ENCODE peak calls at places on chromosome 16, in ten cellular contexts. O is stomach, I is ovary, K is adrenal gland, N is astrocyte, U is Peyer's patch, H is uterus, Y is pancreas, C is cardiac muscle cell, V is left lung. X is an unnamed sample. For H3K4me1, the result is how much of the 10 kb centered on the place peaks cover.

GRCh38 chr16:46972429-46972970 is 974 bp downstream of the DNAJA2 start:
- DNase-seq in H (no peak), V (no peak), K (no peak), N (peak), U (no peak), I (no peak), C (peak), O (no peak), Y (no peak), X (no peak)

GRCh38 chr16:48526958-48527331 is 83.0 kb downstream of the N4BP1 start:
- DNase-seq in O (no peak), K (no peak), V (no peak), U (no peak), C (no peak), N (no peak), I (no peak), Y (no peak), H (no peak), X (no peak)

GRCh38 chr16:67881557-67882220 is 3.0 kb upstream of the NRN1L start:
- DNase-seq in V (no peak), U (no peak), K (peak), O (no peak), N (no peak), I (no peak), C (no peak), H (no peak), Y (no peak), X (no peak)

GRCh38 chr16:11994187-11995119 is 17.9 kb downstream of the SNX29 start:
- DNase-seq in H (no peak), V (peak), C (no peak), U (peak), O (no peak), Y (no peak), I (no peak), K (peak), N (no peak), X (no peak)

GRCh38 chr16:14564881-14565687 is 65.0 kb downstream of the PARN start:
- DNase-seq in V (no peak), Y (no peak), I (no peak), C (peak), U (no peak), K (no peak), H (no peak), N (peak), O (no peak), X (peak)

GRCh38 chr16:14289692-14290340 is 218.7 kb downstream of the MRTFB start:
- DNase-seq in I (no peak), N (no peak), Y (no peak), U (no peak), C (peak), V (no peak), H (no peak), O (peak), K (no peak), X (no peak)

GRCh38 chr16:88508868-88509748 is 56.0 kb downstream of the ZFPM1 start:
- DNase-seq in N (no peak), Y (peak), K (no peak), C (no peak), V (no peak), U (peak), H (no peak), O (peak), I (no peak), X (peak)

GRCh38 chr16:24978370-24978914 is 36.7 kb downstream of the ARHGAP17 start:
- DNase-seq in Y (no peak), U (peak), N (no peak), O (no peak), I (no peak), C (no peak), H (no peak), K (no peak), V (no peak), X (no peak)

GRCh38 chr16:82761236-82761635 is 134.5 kb downstream of the CDH13 start:
- DNase-seq in C (peak), I (peak), V (no peak), N (peak), Y (peak), U (peak), H (peak), O (peak), K (peak), X (peak)

GRCh38 chr16:67151431-67152097 is 766 bp upstream of the B3GNT9 start:
- DNase-seq in Y (no peak), N (no peak), H (no peak), I (no peak), V (no peak), C (no peak), U (no peak), O (no peak), K (no peak), X (no peak)

GRCh38 chr16:84648595-84649510 is 542 bp downstream of the KLHL36 start:
- DNase-seq in U (peak), V (peak), N (no peak), O (peak), C (peak), Y (peak), K (peak), I (peak), H (peak), X (no peak)

DNA sequence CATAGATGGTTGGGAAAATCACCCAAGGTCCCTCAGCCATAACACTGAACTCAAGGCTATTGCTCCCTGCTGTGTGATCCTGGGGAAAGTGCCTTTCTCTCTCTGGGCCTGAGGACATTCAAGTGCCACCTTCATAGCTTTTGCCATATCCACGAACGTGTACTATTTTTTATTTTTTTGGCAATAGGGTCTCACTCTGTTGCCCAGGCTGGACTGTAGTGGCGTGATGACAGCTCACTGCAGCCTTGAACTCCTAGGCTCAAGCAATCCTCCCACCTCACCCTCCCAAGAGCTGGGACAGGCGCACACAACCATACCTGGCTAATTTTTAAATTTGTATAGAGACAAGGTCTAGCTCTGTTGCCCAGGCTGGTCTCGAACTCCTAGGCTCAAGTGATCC is 10.6 kb downstream of the PLLP start:
- DNase-seq in H (no peak), N (no peak), K (no peak), O (no peak), C (no peak), I (no peak), V (no peak), U (no peak), Y (no peak), X (no peak)
- H3K4me1 ChIP-seq in H (under half), N (under half), K (under half), O (half or more), C (under half), I (under half), V (under half), U (under half), Y (under half), X (under half)

DNA sequence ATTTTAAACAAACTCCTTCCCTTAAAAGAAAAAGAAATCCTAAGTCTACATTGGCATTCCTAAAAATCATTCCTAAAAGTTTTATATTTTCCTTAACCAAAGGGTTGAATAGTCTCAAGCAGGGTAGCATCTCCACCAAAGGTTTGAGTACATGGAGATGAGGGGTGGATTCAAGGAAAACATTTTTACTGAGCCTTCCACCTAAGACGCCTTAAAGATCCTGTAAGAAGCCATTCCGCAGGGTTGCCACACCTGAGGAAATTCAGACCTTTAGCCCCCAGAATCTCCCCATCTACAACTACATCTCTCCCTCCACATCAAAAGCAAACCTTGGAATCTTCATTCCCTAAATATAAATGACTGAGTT is 7.7 kb upstream of the AKTIP start:
- DNase-seq in O (no peak), C (no peak), N (no peak), K (no peak), I (no peak), H (no peak), U (no peak), Y (no peak), V (no peak), X (no peak)
- TF ChIP-seq CTCF in O (no peak), C (no peak), N (no peak), K (peak), I (no peak), H (no peak), U (no peak), Y (no peak), V (peak), X (no peak)

GRCh38 chr16:50702725-50703124 is 9.3 kb downstream of the NOD2 start:
- DNase-seq in K (no peak), U (no peak), O (no peak), V (no peak), C (no peak), I (no peak), N (no peak), H (no peak), Y (no peak), X (no peak)
- H3K4me1 ChIP-seq in K (under half), U (under half), O (under half), V (under half), C (under half), I (under half), N (under half), H (under half), Y (under half), X (under half)

DNA sequence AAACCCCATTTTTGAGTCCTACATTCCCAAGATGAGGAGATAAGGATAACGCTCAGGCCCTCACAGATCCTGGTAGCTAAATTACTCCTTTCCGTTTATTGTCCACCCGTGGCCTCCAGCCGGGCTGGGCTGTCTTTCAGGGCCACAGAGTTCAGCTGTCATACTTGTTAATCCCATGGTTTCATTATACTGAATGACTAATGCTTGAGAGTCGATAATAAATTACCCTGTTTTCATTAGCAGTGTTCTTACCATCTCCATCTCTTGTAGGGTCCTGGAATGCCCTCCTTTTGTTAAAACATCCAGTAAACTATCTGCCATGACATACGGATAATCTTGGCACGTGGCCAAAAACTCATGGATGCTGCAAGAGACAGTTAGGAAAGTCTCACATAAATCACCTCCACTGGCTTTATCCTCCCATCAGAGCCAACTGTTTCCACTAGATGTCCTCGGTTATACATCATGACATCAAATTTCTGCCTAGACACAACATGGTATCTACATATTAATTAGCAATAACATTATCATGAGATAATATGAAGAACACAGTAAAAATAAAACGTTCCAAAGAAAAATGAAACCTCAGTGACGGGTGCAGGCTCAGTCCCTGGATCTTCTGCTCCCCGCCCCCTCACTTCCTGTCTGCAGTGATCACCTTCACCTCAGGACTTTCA is 45.3 kb downstream of the BRD7 start:
- DNase-seq in K (peak), U (no peak), O (no peak), V (no peak), H (peak), I (no peak), Y (no peak), N (no peak), C (peak), X (no peak)
- TF ChIP-seq CTCF in K (no peak), U (no peak), O (no peak), V (no peak), H (no peak), I (no peak), Y (no peak), N (peak), C (peak), X (peak)

GRCh38 chr16:668519-669171 is 713 bp downstream of the RHOT2 start:
- DNase-seq in H (no peak), I (no peak), U (no peak), C (no peak), Y (no peak), K (no peak), O (no peak), V (no peak), N (no peak), X (no peak)

GRCh38 chr16:667780-668518 is at the start of gene RHOT2:
- DNase-seq in O (peak), C (peak), K (peak), U (peak), N (peak), V (peak), H (peak), Y (peak), I (peak), X (peak)

GRCh38 chr16:670485-671352 is 2.8 kb downstream of the RHOT2 start:
- DNase-seq in U (no peak), C (no peak), K (no peak), O (no peak), I (no peak), N (no peak), H (no peak), Y (no peak), V (no peak), X (no peak)

GRCh38 chr16:671353-672131 is 3.6 kb downstream of the RHOT2 start:
- DNase-seq in V (no peak), Y (no peak), I (no peak), N (no peak), C (no peak), H (no peak), U (no peak), K (no peak), O (no peak), X (no peak)

DNA sequence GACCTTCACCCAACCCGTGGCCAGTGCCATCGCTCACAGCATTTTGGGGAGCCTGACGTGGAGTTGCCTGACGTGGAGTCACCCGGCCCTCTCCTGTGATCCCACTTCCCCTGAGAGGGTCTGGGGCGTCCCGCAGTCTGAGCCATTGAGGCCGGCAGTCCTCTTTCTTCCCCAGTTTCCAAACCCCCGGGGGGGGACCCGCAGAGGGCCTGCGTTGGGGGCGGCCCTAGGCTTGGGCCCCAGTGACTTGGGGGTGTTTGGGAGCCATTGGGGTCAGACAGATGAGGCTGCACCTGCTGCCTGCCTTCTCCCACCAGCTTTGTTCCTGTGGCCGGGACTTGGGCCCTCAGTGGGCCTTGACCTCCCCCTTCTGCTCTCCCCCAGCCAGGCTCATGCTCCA is 1.7 kb downstream of the RHOT2 start:
- DNase-seq in Y (no peak), N (no peak), C (no peak), H (no peak), V (no peak), I (no peak), O (no peak), U (no peak), K (no peak), X (no peak)
- H3K4me1 ChIP-seq in Y (under half), N (under half), C (under half), H (under half), V (under half), I (under half), O (under half), U (under half), K (under half), X (under half)

GRCh38 chr16:1902547-1903219 is 15.5 kb downstream of the HS3ST6 start:
- DNase-seq in Y (no peak), I (no peak), K (no peak), O (no peak), H (no peak), V (no peak), C (no peak), U (no peak), N (no peak), X (no peak)

GRCh38 chr16:1900452-1900774 is 17.8 kb downstream of the HS3ST6 start:
- DNase-seq in I (no peak), K (no peak), C (no peak), U (no peak), N (no peak), V (no peak), O (no peak), Y (no peak), H (no peak), X (no peak)

GRCh38 chr16:1895949-1896675 is 22.1 kb downstream of the HS3ST6 start:
- DNase-seq in H (no peak), C (no peak), I (no peak), U (no peak), K (no peak), V (no peak), O (peak), Y (no peak), N (no peak), X (no peak)

GRCh38 chr16:1903220-1903574 is 15.0 kb downstream of the HS3ST6 start:
- DNase-seq in N (no peak), V (no peak), U (no peak), Y (no peak), H (no peak), K (no peak), C (no peak), I (peak), O (no peak), X (no peak)

DNA sequence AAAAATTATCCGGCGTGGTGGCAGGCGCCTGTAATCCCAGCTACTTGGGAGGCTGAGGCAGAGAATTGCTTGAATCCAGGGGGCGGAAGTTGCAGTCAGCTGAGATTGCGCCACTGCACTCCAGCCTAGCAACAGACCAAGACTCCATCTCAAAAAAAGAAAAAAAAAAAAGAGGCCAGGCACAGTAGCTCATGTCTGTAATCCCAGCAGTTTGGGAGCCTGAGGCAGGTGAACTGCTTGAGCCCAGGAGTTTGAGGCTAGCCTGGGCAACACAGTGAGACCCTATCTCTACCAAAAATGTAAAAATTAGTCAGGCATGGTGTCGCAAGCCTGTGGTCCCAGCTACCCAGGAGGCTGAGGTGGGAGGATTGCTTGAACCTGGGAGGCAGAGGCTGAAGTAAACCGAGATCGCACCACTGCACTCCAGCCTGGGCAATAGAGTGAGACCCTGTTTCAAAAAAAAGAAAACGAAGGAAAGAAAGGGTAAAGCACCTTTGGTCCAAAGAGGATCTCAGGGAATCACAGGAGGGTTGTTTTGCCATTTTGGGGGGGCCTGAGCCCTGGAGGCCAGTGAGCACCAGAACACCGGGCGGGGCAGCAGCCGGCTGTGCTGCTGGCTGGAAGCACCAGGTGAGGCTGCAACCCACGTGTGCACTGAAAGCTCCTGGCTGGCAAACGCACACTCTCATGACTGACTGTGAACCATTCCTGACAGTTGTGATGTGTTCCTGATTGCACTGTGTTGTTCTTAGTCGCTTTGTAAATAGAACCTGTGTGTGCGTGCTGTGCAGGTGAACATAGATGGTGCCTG is 18.4 kb downstream of the HS3ST6 start:
- DNase-seq in I (no peak), V (peak), K (no peak), U (no peak), C (no peak), Y (peak), N (no peak), O (peak), H (no peak), X (no peak)
- TF ChIP-seq CTCF in I (no peak), V (no peak), K (no peak), U (no peak), C (no peak), Y (no peak), N (no peak), O (no peak), H (no peak), X (no peak)

GRCh38 chr16:2475413-2476344 is 752 bp downstream of the TBC1D24 start:
- DNase-seq in O (peak), I (no peak), Y (peak), V (no peak), C (no peak), H (no peak), K (no peak), U (no peak), N (no peak), X (no peak)
- H3K4me1 ChIP-seq in O (half or more), I (under half), Y (under half), V (half or more), C (under half), H (under half), K (under half), U (under half), N (under half), X (under half)

X was measured in foreskin keratinocyte.